ENCODE peak calls at places on chromosome 14, in five cellular contexts. K is NB4, J is GM12891, I is A549, G is Peyer's patch. Z is an unnamed sample.

GRCh38 chr14:75147423-75148071 is 20.7 kb upstream of the NEK9 start:
- DNase-seq in K (peak; percentile 58), G (no peak), I (no peak), J (no peak), Z (peak; percentile 54)

GRCh38 chr14:90851327-90852036 is 35.3 kb upstream of the TTC7B start:
- DNase-seq in K (no peak), J (no peak), G (no peak), I (no peak), Z (no peak)

GRCh38 chr14:22549981-22550670 is 38.9 kb downstream of the DAD1 start:
- DNase-seq in G (no peak), J (no peak), K (peak; percentile 92), I (no peak), Z (no peak)

GRCh38 chr14:67607646-67608045 is 7.6 kb upstream of the PIGH start:
- DNase-seq in I (no peak), J (no peak), K (no peak), G (no peak), Z (no peak)

GRCh38 chr14:93207468-93208308 is 632 bp downstream of the UBR7 start:
- DNase-seq in K (peak; percentile 74), I (peak; percentile 81), G (no peak), J (no peak), Z (peak; percentile 78)

GRCh38 chr14:100537701-100538565 is 49.3 kb downstream of the BEGAIN start:
- DNase-seq in I (no peak), K (no peak), J (peak; percentile 15), G (peak; percentile 42), Z (no peak)

GRCh38 chr14:50417853-50418252 is 21.2 kb upstream of the CDKL1 start:
- DNase-seq in I (no peak), J (no peak), G (no peak), K (no peak), Z (no peak)

GRCh38 chr14:72401632-72402428 is 469.6 kb downstream of the RGS6 start:
- DNase-seq in K (no peak), J (no peak), G (no peak), I (no peak), Z (no peak)

GRCh38 chr14:97264516-97265230 is 467.5 kb downstream of the VRK1 start:
- DNase-seq in G (no peak), I (no peak), J (no peak), K (no peak), Z (no peak)

GRCh38 chr14:72513994-72514659 is 379.8 kb downstream of the DPF3 start:
- DNase-seq in I (peak; percentile 19), G (no peak), J (no peak), K (peak; percentile 52), Z (peak; percentile 21)

GRCh38 chr14:50213795-50214194 is 17.6 kb downstream of the SOS2 start:
- DNase-seq in I (no peak), K (no peak), J (no peak), G (no peak), Z (no peak)

GRCh38 chr14:95311752-95312151 is 8.0 kb downstream of the CLMN start:
- DNase-seq in I (peak; percentile 56), J (no peak), G (no peak), K (peak; percentile 40), Z (no peak)

DNA sequence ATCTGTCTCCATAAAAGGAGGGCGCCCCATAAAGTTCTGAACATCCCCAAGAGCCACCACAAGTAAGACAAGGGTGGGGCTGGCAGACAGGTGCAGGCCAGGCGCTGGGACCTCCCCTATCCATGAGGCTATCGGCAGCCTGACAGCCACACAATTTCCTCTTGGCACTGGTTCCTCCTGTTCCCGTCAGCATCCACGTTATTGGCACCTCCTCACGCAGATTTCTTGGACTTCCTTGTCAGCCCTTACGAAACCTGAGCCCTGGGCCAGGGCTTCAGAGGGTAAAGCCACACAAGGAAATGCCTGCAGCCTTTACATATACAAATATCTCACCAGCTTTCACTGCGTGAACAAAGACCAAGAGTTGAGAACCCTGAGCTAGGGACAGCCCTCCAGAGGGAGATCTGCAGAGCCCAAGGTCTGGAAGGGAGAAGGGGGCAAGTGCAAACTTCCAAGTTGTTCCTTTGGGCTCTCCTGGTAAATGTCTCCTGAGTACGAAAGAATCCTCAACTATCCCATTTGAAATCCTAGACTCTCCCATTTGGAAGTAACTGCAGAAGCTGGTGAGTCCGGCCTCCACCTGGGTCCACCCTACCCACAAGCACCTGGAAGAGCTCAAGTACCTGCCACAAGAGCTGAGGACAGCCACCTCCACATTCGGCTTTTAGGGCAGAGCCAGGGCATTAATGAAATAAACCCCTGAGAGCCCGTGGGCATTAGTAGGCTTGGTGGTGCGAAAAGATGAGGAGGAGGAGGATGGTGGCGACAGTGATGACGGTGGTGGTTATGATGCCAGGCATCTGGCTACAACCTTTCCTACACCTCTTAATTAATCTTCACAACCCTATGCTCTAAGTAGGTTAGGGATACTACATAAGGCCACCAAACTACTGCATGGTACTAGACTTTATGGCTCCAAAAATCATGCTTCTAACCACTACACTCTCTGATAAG is 5.5 kb upstream of the TC2N start:
- DNase-seq in I (peak; percentile 37), K (peak; percentile 73), J (no peak), G (peak; percentile 85), Z (no peak)
- TF ChIP-seq POLR2A in I (no peak), K (no peak), J (no peak), G (peak; percentile 77), Z (no peak)

GRCh38 chr14:104677506-104678332 is 11.7 kb upstream of the INF2 start:
- DNase-seq in G (peak; percentile 83), J (no peak), I (peak; percentile 75), K (peak; percentile 94), Z (peak; percentile 89)
- TF ChIP-seq POLR2A in G (peak; percentile 55), J (no peak), I (peak; percentile 68), K (peak; percentile 56), Z (peak; percentile 76)

GRCh38 chr14:103055693-103056092 is 1.7 kb downstream of the CDC42BPB start:
- DNase-seq in I (no peak), G (peak; percentile 11), J (no peak), K (no peak), Z (no peak)
- TF ChIP-seq POLR2A in I (no peak), G (no peak), J (no peak), K (no peak), Z (no peak)

GRCh38 chr14:89618821-89619551 is 202.0 kb upstream of the FOXN3 start:
- DNase-seq in G (peak; percentile 85), K (peak; percentile 74), J (peak; percentile 63), I (peak; percentile 38), Z (peak; percentile 69)
- TF ChIP-seq POLR2A in G (no peak), K (no peak), J (peak; percentile 58), I (no peak), Z (peak; percentile 22)

GRCh38 chr14:24135834-24136683 is at the start of gene PSME1:
- DNase-seq in J (peak; percentile 94), K (peak; percentile 92), I (peak; percentile 81), G (peak; percentile 98), Z (peak; percentile 98)

GRCh38 chr14:24136684-24137528 is 912 bp downstream of the PSME1 start:
- DNase-seq in I (no peak), K (peak; percentile 17), G (no peak), J (no peak), Z (no peak)

GRCh38 chr14:24138396-24139271 is 2.6 kb downstream of the PSME1 start:
- DNase-seq in I (no peak), G (no peak), J (no peak), K (no peak), Z (no peak)

GRCh38 chr14:24139272-24139934 is 2.0 kb downstream of the EMC9 start:
- DNase-seq in G (no peak), I (peak; percentile 46), K (no peak), J (no peak), Z (no peak)

DNA sequence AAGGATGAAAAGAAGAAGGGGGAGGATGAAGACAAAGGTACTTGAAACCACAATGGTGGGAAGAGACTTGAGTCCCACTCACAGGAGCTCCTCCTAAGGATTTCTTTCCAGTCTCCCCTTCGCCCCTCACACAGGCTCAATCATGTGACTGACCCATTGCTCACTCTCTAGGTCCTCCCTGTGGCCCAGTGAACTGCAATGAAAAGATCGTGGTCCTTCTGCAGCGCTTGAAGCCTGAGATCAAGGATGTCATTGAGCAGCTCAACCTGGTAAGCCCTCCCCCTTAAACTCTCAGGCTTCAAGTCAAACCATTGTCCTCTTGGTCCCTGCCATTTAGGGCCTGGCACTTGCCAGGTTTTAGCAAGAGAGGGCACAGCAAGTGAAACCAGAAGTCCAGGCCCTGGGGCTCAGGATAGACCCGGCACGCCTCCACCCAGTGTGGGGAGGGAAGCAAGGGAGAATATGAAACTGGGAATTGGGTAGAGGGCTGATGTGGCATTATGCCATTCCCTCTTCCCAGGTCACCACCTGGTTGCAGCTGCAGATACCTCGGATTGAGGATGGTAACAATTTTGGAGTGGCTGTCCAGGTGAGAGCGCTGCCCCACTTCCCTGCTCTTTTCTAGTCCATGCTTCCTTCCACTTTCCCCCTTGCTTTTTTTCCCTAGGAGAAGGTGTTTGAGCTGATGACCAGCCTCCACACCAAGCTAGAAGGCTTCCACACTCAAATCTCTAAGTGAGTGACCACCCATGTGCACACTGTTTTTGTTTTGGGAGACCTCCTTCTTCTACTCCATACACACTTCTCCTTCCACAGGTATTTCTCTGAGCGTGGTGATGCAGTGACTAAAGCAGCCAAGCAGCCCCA is 1.8 kb downstream of the PSME1 start:
- DNase-seq in K (no peak), J (no peak), I (no peak), G (no peak), Z (no peak)
- TF ChIP-seq POLR2A in K (no peak), J (peak; percentile 53), I (no peak), G (no peak), Z (no peak)

GRCh38 chr14:34714320-34715107 is at the start of gene CFL2:
- DNase-seq in I (peak; percentile 88), K (peak; percentile 83), G (peak; percentile 83), J (peak; percentile 87), Z (peak; percentile 81)
- TF ChIP-seq POLR2A in I (peak; percentile 66), K (peak; percentile 62), G (peak; percentile 28), J (no peak), Z (peak; percentile 40)

Z was measured in erythroblast.